ENCODE peak calls at places on chromosome 1, in nine cellular contexts. G is Calu3, R is GM13977, O is PC-9, U is upper lobe of right lung, P is HFFc6, A is GM23338, C is heart right ventricle, V is NB4. Q is an unnamed sample.

GRCh38 chr1:162904579-162904978 is 43.6 kb upstream of the CCDC190 start:
- DNase-seq in P (no peak), G (no peak), U (no peak), O (no peak), A (no peak), R (no peak), V (no peak), C (peak), Q (no peak)

GRCh38 chr1:220001095-220001501 is 45.2 kb downstream of the EPRS1 start:
- DNase-seq in P (no peak), V (no peak), R (no peak), C (no peak), G (no peak), A (no peak), U (no peak), O (no peak), Q (no peak)

GRCh38 chr1:180167721-180168467 is 13.2 kb downstream of the QSOX1 start:
- DNase-seq in O (peak), U (peak), P (no peak), R (no peak), G (peak), A (peak), V (peak), C (no peak), Q (no peak)

GRCh38 chr1:185284106-185284505 is 32.9 kb downstream of the IVNS1ABP start:
- DNase-seq in U (no peak), A (no peak), C (no peak), V (no peak), R (no peak), O (no peak), P (no peak), G (no peak), Q (no peak)

GRCh38 chr1:186722711-186723309 is 42.6 kb upstream of the PTGS2 start:
- DNase-seq in R (peak), G (peak), U (no peak), C (peak), P (peak), V (peak), O (peak), A (peak), Q (peak)

GRCh38 chr1:71049951-71050598 is 2.5 kb upstream of the PTGER3 start:
- DNase-seq in U (no peak), C (peak), O (peak), P (peak), R (peak), G (peak), A (peak), V (peak), Q (peak)

GRCh38 chr1:234913771-234914170 is 214.9 kb downstream of the TOMM20 start:
- DNase-seq in C (no peak), A (peak), P (no peak), V (no peak), O (no peak), R (no peak), U (no peak), G (no peak), Q (no peak)

GRCh38 chr1:29361686-29362085 is 125.4 kb downstream of the PTPRU start:
- DNase-seq in U (no peak), R (no peak), G (no peak), C (no peak), O (no peak), V (no peak), A (no peak), P (no peak), Q (no peak)

GRCh38 chr1:88075813-88076212 is 608.3 kb upstream of the PKN2 start:
- DNase-seq in R (no peak), O (no peak), A (no peak), V (no peak), P (no peak), U (no peak), C (no peak), G (no peak), Q (no peak)

DNA sequence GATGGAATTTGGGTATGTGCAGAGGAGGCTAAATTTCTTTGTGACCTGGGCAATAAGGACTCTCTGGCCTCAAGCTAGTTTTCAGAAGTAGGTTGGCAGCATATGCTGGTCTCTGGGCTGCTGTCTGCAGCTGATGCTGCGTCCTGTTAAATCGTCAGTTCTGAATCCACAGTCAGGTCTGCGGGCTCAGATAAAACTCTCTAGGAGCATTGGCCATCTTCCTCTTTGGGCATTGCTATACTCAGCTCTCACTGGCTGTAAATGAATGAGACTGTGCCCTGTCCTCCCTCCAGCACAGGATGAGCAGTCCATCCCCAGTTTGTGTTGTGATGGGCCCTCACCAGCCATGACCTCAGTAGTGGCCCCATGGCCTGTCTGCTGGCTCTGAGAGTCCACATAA is 272.6 kb downstream of the LRRC40 start:
- DNase-seq in U (no peak), G (no peak), C (no peak), P (no peak), R (no peak), O (no peak), A (no peak), V (no peak), Q (no peak)
- TF ChIP-seq CTCF in U (no peak), G (no peak), C (no peak), P (no peak), R (no peak), O (no peak), A (no peak), V (no peak), Q (no peak)

GRCh38 chr1:248047008-248047407 is 372 bp downstream of the OR2L3 start:
- DNase-seq in G (no peak), U (no peak), A (no peak), V (no peak), P (no peak), O (no peak), R (no peak), C (no peak), Q (no peak)
- TF ChIP-seq CTCF in G (no peak), U (no peak), A (no peak), V (no peak), P (no peak), O (no peak), R (no peak), C (no peak), Q (no peak)

GRCh38 chr1:109630881-109631512 is 11.4 kb downstream of the AMPD2 start:
- DNase-seq in R (no peak), A (no peak), O (no peak), V (no peak), C (no peak), G (no peak), P (no peak), U (no peak), Q (no peak)

GRCh38 chr1:109628540-109629321 is 9.1 kb downstream of the AMPD2 start:
- DNase-seq in R (no peak), A (no peak), G (no peak), U (no peak), O (no peak), C (no peak), V (no peak), P (no peak), Q (no peak)

GRCh38 chr1:109629372-109630030 is 9.9 kb downstream of the AMPD2 start:
- DNase-seq in A (no peak), V (no peak), G (no peak), P (no peak), U (no peak), R (no peak), O (no peak), C (no peak), Q (peak)

GRCh38 chr1:109631513-109632260 is 12.1 kb downstream of the AMPD2 start:
- DNase-seq in U (no peak), O (no peak), A (no peak), C (no peak), P (no peak), V (no peak), G (no peak), R (no peak), Q (no peak)

GRCh38 chr1:109630081-109630880 is 10.6 kb downstream of the AMPD2 start:
- DNase-seq in U (no peak), V (no peak), P (no peak), C (no peak), O (no peak), G (no peak), A (peak), R (no peak), Q (peak)
- TF ChIP-seq CTCF in U (peak), V (no peak), P (peak), C (peak), O (peak), G (peak), A (no peak), R (peak), Q (peak)

DNA sequence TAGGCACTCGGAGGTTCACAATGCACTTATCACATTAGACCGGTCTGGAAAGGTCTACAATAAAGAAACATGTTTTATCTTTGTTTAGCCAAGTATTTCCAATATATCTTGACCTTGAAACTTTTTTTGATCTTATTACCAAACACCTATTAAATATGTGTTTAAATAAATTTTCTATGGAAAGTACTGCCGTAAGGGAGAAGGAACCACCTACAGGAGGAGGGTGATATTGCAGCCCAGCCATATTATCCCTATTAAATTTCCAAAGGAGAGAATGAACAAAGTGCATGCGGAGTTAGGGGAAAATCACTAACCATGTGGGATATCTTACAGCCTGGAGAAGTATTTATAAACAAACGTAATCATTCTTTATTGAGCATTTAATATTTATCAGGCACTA is 14.5 kb downstream of the BRINP2 start:
- DNase-seq in P (peak), G (peak), U (no peak), V (no peak), A (peak), O (no peak), R (no peak), C (no peak), Q (no peak)
- TF ChIP-seq CTCF in P (peak), G (peak), U (peak), V (peak), A (peak), O (peak), R (no peak), C (no peak), Q (peak)

GRCh38 chr1:169214598-169214997 is 108.1 kb downstream of the ATP1B1 start:
- DNase-seq in P (no peak), R (no peak), C (no peak), O (no peak), A (no peak), V (no peak), U (no peak), G (no peak), Q (no peak)
- TF ChIP-seq CTCF in P (no peak), R (no peak), C (no peak), O (no peak), A (no peak), V (no peak), U (no peak), G (no peak), Q (no peak)

GRCh38 chr1:205939690-205940330 is 3.4 kb downstream of the SLC26A9 start:
- DNase-seq in C (no peak), G (peak), O (peak), P (no peak), A (peak), R (peak), U (peak), V (peak), Q (no peak)
- TF ChIP-seq CTCF in C (peak), G (peak), O (peak), P (peak), A (peak), R (no peak), U (peak), V (peak), Q (no peak)

GRCh38 chr1:226886142-226886901 is 15.9 kb downstream of the PSEN2 start:
- DNase-seq in C (no peak), P (no peak), O (no peak), R (no peak), G (no peak), U (no peak), V (no peak), A (no peak), Q (no peak)
- TF ChIP-seq CTCF in C (no peak), P (no peak), O (no peak), R (no peak), G (no peak), U (no peak), V (no peak), A (no peak), Q (no peak)